ENCODE peak calls at places on chromosomes 1 and 21, in eight cellular contexts. R, C, M, G, L, P, N and I are unnamed samples.

GRCh38 chr1:6358757-6359567 is 34.6 kb downstream of the ACOT7 start:
- DNase-seq in M (no peak), C (no peak), N (no peak), R (no peak), G (no peak), P (no peak), L (peak), I (no peak)

GRCh38 chr1:224262373-224263054 is 67.5 kb downstream of the NVL start:
- DNase-seq in P (no peak), N (no peak), M (no peak), L (no peak), R (no peak), G (no peak), C (no peak), I (no peak)

GRCh38 chr1:203136409-203137042 is 9.0 kb downstream of the ADORA1 start:
- DNase-seq in L (no peak), C (no peak), P (no peak), G (no peak), R (no peak), N (no peak), M (no peak), I (no peak)

GRCh38 chr1:34640654-34641401 is 114.0 kb upstream of the GJB5 start:
- DNase-seq in C (no peak), L (no peak), R (no peak), G (no peak), P (no peak), M (no peak), N (no peak), I (no peak)

GRCh38 chr1:93798301-93798700 is 80.7 kb downstream of the DNTTIP2 start:
- DNase-seq in R (no peak), L (no peak), N (no peak), M (no peak), C (no peak), G (no peak), P (peak), I (no peak)

GRCh38 chr1:43973981-43974442 is 748 bp upstream of the ATP6V0B start:
- DNase-seq in R (no peak), G (no peak), C (no peak), L (no peak), M (no peak), N (no peak), P (no peak), I (no peak)

GRCh38 chr1:231508497-231508896 is 20.0 kb upstream of the TSNAX start:
- DNase-seq in M (no peak), L (no peak), G (no peak), P (no peak), N (no peak), C (no peak), R (no peak), I (no peak)

GRCh38 chr1:227889047-227889862 is 58.5 kb downstream of the WNT9A start:
- DNase-seq in G (no peak), L (peak), C (peak), N (peak), M (no peak), P (no peak), R (peak), I (peak)

GRCh38 chr1:226444901-226445300 is 37.0 kb upstream of the PARP1 start:
- DNase-seq in N (no peak), M (no peak), P (no peak), G (no peak), C (no peak), L (no peak), R (no peak), I (no peak)

GRCh38 chr1:204842892-204843291 is 27.8 kb upstream of the NFASC start:
- DNase-seq in M (no peak), P (no peak), R (no peak), C (no peak), N (no peak), L (no peak), G (no peak), I (no peak)

GRCh38 chr21:38196033-38196432 is 60.8 kb upstream of the KCNJ15 start:
- DNase-seq in L (no peak), M (no peak), C (no peak), P (no peak), G (no peak), N (no peak), R (no peak), I (no peak)

GRCh38 chr1:220681220-220681847 is 8.8 kb upstream of the C1orf115 start:
- DNase-seq in L (no peak), P (no peak), M (no peak), R (no peak), G (no peak), C (no peak), N (no peak), I (no peak)
- H3K4me3 ChIP-seq in L (no peak), P (no peak), M (no peak), R (no peak), G (no peak), C (no peak), N (no peak), I (no peak)

GRCh38 chr1:78003070-78003751 is 1.5 kb upstream of the DNAJB4 start:
- DNase-seq in P (no peak), R (no peak), G (no peak), M (no peak), C (no peak), N (no peak), L (no peak), I (no peak)
- H3K27ac ChIP-seq in P (peak), R (peak), G (peak), M (peak), C (peak), N (peak), L (peak), I (peak)

GRCh38 chr1:11691928-11692711 is 610 bp downstream of the DRAXIN start:
- DNase-seq in P (no peak), M (no peak), G (no peak), R (no peak), L (no peak), C (no peak), N (no peak), I (no peak)
- TF ChIP-seq CTCF in P (no peak), M (no peak), G (no peak), R (no peak), L (no peak), C (no peak), N (no peak), I (no peak)

GRCh38 chr1:97571760-97572159 is 349.1 kb downstream of the DPYD start:
- DNase-seq in L (no peak), G (no peak), M (no peak), N (no peak), P (no peak), R (no peak), C (no peak), I (no peak)
- H3K4me3 ChIP-seq in L (no peak), G (no peak), M (no peak), N (no peak), P (no peak), R (no peak), C (no peak), I (no peak)

GRCh38 chr1:167118188-167118587 is 24.3 kb downstream of the STYXL2 start:
- DNase-seq in P (no peak), G (no peak), M (no peak), R (no peak), L (no peak), C (no peak), N (no peak), I (no peak)
- H3K27ac ChIP-seq in P (no peak), G (no peak), M (no peak), R (no peak), L (no peak), C (no peak), N (no peak), I (no peak)

GRCh38 chr1:78743626-78744025 is 94.0 kb downstream of the IFI44 start:
- DNase-seq in N (no peak), P (no peak), M (no peak), R (no peak), L (no peak), G (no peak), C (no peak), I (no peak)
- TF ChIP-seq CTCF in N (no peak), P (no peak), M (no peak), R (no peak), L (no peak), G (no peak), C (no peak), I (no peak)

DNA sequence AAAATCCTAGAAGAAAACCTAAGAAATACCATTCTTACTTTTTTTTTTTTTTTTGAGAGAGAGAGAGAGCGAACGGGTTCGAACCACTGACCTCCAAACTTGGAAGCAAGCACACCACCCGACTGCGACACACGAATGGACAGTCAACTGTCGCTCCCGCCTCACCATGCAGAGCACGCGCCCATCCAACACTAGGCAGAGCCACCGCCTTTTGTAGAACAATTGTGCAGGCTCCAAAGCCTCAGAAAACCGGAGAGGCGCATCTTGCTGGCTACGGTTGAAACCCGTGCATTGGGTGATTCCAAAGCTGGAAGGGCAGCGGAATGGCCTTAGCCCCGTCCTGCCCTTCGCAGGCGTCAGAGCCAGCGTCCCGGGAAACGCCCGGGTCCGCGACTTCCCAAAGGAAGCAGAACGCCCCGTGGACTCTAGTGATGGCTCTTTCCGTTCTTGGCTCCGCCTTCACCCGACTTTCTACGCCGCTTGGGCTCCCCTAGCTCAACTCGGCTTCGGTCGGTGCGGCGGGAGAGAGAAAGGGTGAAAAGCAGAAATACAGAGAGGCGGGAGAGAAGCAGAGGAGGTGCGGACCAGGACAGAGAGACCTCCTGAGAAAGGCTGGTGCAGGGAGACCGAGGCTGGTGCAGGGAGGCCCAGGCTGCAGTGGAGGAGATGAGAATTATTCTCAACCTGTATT is 99.8 kb downstream of the PRKAB2 start:
- DNase-seq in P (no peak), N (no peak), M (no peak), R (no peak), C (no peak), L (no peak), G (no peak), I (no peak)
- H3K4me3 ChIP-seq in P (no peak), N (peak), M (no peak), R (no peak), C (peak), L (peak), G (no peak), I (peak)

GRCh38 chr1:16011936-16012589 is 5.8 kb downstream of the HSPB7 start:
- DNase-seq in C (no peak), P (no peak), R (no peak), L (no peak), M (no peak), N (no peak), G (no peak), I (no peak)
- H3K27ac ChIP-seq in C (peak), P (peak), R (peak), L (peak), M (peak), N (no peak), G (peak), I (peak)

GRCh38 chr1:71918630-71919029 is 363.7 kb downstream of the NEGR1 start:
- DNase-seq in N (no peak), R (no peak), G (no peak), C (no peak), L (no peak), M (no peak), P (no peak), I (no peak)

GRCh38 chr1:71916894-71917293 is 365.4 kb downstream of the NEGR1 start:
- DNase-seq in N (no peak), L (no peak), C (no peak), R (no peak), G (no peak), M (no peak), P (no peak), I (no peak)

GRCh38 chr1:71919812-71920509 is 362.4 kb downstream of the NEGR1 start:
- DNase-seq in R (no peak), N (no peak), G (no peak), M (no peak), C (no peak), P (no peak), L (no peak), I (no peak)

GRCh38 chr1:71921197-71921596 is 361.1 kb downstream of the NEGR1 start:
- DNase-seq in L (no peak), N (no peak), R (no peak), P (no peak), G (no peak), C (no peak), M (no peak), I (no peak)

GRCh38 chr1:71921935-71922559 is 360.3 kb downstream of the NEGR1 start:
- DNase-seq in N (no peak), M (no peak), R (no peak), C (no peak), G (no peak), P (no peak), L (no peak), I (no peak)
- TF ChIP-seq CTCF in N (no peak), M (no peak), R (no peak), C (no peak), G (no peak), P (no peak), L (no peak), I (no peak)

DNA sequence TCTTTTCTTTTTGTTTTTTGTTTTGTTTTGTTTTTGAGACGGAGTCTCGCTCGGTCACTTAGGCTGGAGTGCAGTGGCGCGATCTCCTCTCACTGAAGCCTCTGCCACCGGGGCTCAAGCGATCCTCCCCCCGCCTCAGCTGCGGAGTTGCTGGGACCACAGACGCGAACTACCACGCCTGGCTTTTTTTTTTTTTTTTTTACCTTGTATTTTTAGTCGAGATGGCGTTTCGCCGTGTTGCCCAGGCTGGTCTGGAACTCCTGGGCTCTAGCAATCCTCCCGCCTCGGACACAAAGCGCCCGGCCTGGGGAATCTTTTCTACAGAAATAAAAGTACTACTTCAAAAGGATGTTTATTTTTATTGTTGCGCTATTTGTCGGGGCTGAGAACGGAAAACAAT is 1.1 kb upstream of the SETDB1 start:
- DNase-seq in R (no peak), N (no peak), P (no peak), L (no peak), C (peak), G (peak), M (no peak), I (no peak)
- H3K4me3 ChIP-seq in R (peak), N (no peak), P (no peak), L (no peak), C (peak), G (peak), M (no peak), I (no peak)